ENCODE peak calls at places on chromosomes 5 and 9, in five cellular contexts. One of them, this sample, is unnamed.
A peak's percentile ranks its signal among the peaks of the same experiment; 100 is the strongest.

GRCh38 chr9:83646500-83647239 is 23.7 kb downstream of the IDNK start:
- DNase-seq in heart left ventricle: no peak
- DNase-seq in GM12878: no peak
- DNase-seq in IMR-90: no peak
- DNase-seq in vagina: no peak
- DNase-seq in this sample: no peak

GRCh38 chr5:77777281-77777892 is 1.2 kb upstream of the TBCA start:
- DNase-seq in GM12878: no peak
- DNase-seq in IMR-90: peak; percentile 49
- DNase-seq in heart left ventricle: no peak
- DNase-seq in vagina: no peak
- DNase-seq in this sample: no peak

GRCh38 chr9:16625106-16625505 is 245.4 kb downstream of the BNC2 start:
- DNase-seq in IMR-90: no peak
- DNase-seq in vagina: no peak
- DNase-seq in GM12878: no peak
- DNase-seq in heart left ventricle: no peak
- DNase-seq in this sample: no peak

GRCh38 chr5:11790201-11790600 is 114.0 kb downstream of the CTNND2 start:
- DNase-seq in IMR-90: no peak
- DNase-seq in vagina: no peak
- DNase-seq in heart left ventricle: no peak
- DNase-seq in GM12878: no peak
- DNase-seq in this sample: no peak

GRCh38 chr5:103216137-103216536 is 42.4 kb upstream of the MACIR start:
- DNase-seq in GM12878: no peak
- DNase-seq in IMR-90: peak; percentile 4
- DNase-seq in heart left ventricle: no peak
- DNase-seq in vagina: no peak
- DNase-seq in this sample: no peak

GRCh38 chr9:81716409-81716808 is 27.1 kb upstream of the TLE1 start:
- DNase-seq in heart left ventricle: no peak
- DNase-seq in IMR-90: peak; percentile 64
- DNase-seq in GM12878: no peak
- DNase-seq in vagina: no peak
- DNase-seq in this sample: no peak

GRCh38 chr9:72589684-72590555 is 68.5 kb downstream of the TMC1 start:
- DNase-seq in heart left ventricle: no peak
- DNase-seq in vagina: peak; percentile 13
- DNase-seq in IMR-90: peak; percentile 16
- DNase-seq in GM12878: no peak
- DNase-seq in this sample: no peak

GRCh38 chr5:154756871-154757646 is 1.9 kb downstream of the LARP1 start:
- DNase-seq in IMR-90: peak; percentile 30
- DNase-seq in heart left ventricle: peak; percentile 66
- DNase-seq in GM12878: no peak
- DNase-seq in vagina: no peak
- DNase-seq in this sample: no peak

GRCh38 chr9:79123419-79123818 is 448.3 kb upstream of the TLE4 start:
- DNase-seq in IMR-90: peak; percentile 48
- DNase-seq in heart left ventricle: no peak
- DNase-seq in GM12878: no peak
- DNase-seq in vagina: no peak
- DNase-seq in this sample: no peak

GRCh38 chr5:132417010-132417439 is 47.5 kb downstream of the SLC22A5 start:
- DNase-seq in heart left ventricle: peak; percentile 49
- DNase-seq in GM12878: no peak
- DNase-seq in IMR-90: no peak
- DNase-seq in vagina: peak; percentile 81
- DNase-seq in this sample: no peak

GRCh38 chr9:4774209-4774608 is 18.5 kb upstream of the RCL1 start:
- DNase-seq in GM12878: no peak
- DNase-seq in heart left ventricle: peak; percentile 39
- DNase-seq in vagina: peak; percentile 91
- DNase-seq in IMR-90: no peak
- DNase-seq in this sample: no peak

GRCh38 chr5:179800696-179801201 is 5.9 kb downstream of the MGAT4B start:
- DNase-seq in IMR-90: no peak
- DNase-seq in vagina: no peak
- DNase-seq in heart left ventricle: no peak
- DNase-seq in GM12878: no peak
- DNase-seq in this sample: no peak

GRCh38 chr5:38789134-38789533 is 56.7 kb upstream of the OSMR start:
- DNase-seq in vagina: no peak
- DNase-seq in IMR-90: peak; percentile 26
- DNase-seq in GM12878: no peak
- DNase-seq in heart left ventricle: no peak
- DNase-seq in this sample: no peak

GRCh38 chr9:29211681-29212589 is 1638.7 kb upstream of the C9orf72 start:
- DNase-seq in vagina: no peak
- DNase-seq in GM12878: no peak
- DNase-seq in heart left ventricle: no peak
- DNase-seq in IMR-90: no peak
- DNase-seq in this sample: no peak

GRCh38 chr5:65750938-65751337 is 28.9 kb downstream of the NLN start:
- DNase-seq in IMR-90: no peak
- DNase-seq in GM12878: no peak
- DNase-seq in heart left ventricle: no peak
- DNase-seq in vagina: no peak
- DNase-seq in this sample: no peak

GRCh38 chr5:139849942-139850341 is 54.3 kb downstream of the PSD2 start:
- DNase-seq in vagina: no peak
- DNase-seq in heart left ventricle: no peak
- DNase-seq in IMR-90: no peak
- DNase-seq in GM12878: no peak
- DNase-seq in this sample: no peak

DNA sequence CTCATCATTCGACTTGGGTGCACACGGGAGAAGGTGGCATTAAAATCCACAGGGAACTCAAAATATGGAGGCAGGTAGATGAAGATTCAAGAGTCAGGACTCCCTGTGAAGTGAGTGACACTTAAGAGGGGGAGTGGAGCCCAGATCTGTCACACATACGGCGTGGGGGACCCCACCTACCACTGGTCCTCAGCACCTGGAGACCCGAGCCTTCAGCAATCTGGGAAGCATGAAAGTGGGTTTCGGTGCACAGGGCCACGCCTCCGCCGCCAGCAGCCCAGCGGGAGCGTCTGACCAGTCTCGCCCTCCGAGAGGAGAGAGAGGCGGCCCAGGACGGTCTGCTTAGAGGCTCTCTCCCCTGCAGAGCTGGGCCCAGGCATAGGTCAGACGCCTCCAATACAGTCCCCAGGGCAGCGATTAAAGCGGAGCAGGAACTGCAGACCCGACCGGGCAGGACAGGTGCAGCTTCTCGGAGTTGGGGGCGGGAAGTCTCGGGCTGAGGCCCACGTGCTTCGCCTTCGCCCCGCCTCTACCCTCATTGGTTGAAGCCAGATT is 639 bp upstream of the SLC2A8 start:
- DNase-seq in vagina: no peak
- DNase-seq in heart left ventricle: no peak
- DNase-seq in GM12878: no peak
- DNase-seq in IMR-90: no peak
- DNase-seq in this sample: no peak
- TF ChIP-seq POLR2A in vagina: no peak
- TF ChIP-seq POLR2A in heart left ventricle: no peak
- TF ChIP-seq POLR2A in GM12878: peak; percentile 43
- TF ChIP-seq POLR2A in IMR-90: no peak
- TF ChIP-seq POLR2A in this sample: no peak

GRCh38 chr5:104266161-104266560 is 703.6 kb upstream of the NUDT12 start:
- DNase-seq in vagina: no peak
- DNase-seq in heart left ventricle: no peak
- DNase-seq in GM12878: no peak
- DNase-seq in IMR-90: no peak
- DNase-seq in this sample: no peak
- H3K4me3 ChIP-seq in vagina: no peak overlapping the region
- H3K4me3 ChIP-seq in heart left ventricle: no peak overlapping the region
- H3K4me3 ChIP-seq in GM12878: no peak overlapping the region
- H3K4me3 ChIP-seq in IMR-90: no peak overlapping the region
- H3K4me3 ChIP-seq in this sample: no peak overlapping the region

DNA sequence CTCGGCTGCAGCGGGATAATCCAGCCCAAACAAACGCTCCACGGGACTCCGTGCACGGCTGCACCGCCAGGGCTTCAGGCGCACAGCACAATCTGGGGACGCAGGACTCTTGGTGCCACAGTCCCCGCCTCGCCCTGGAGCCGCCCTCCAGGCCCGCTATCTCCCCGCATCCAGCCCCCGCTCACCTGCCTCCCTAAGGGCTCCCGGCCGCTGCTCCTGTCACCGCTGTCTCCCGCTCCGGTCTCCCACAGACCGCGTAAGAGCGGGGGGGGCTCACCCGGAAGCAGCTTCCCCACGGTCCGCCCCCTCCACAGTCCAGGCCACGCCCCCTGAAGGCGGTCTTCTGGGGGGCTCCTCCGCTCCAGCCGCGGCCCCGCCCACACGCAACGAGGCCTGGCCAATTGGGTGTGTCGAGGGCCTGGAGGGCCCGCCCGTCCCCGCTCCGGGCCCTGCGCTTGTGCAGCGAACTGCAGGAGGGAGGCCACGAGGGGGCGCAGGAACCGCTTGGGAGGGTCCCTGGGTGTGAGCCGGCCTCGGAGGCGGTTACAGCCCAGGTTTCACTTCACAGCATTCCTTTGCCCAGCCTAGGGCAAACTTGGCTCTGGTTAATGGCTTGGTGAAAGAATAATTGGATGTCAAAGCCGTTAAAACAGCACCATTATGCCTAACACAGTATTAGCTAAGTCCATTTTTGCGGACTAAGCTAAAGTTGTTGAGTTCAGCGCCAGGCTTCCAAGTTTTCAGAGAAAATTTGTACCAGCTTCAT is at the start of gene ALAD:
- DNase-seq in vagina: peak; percentile 98
- DNase-seq in heart left ventricle: peak; percentile 100
- DNase-seq in IMR-90: peak; percentile 97
- DNase-seq in GM12878: peak; percentile 87
- DNase-seq in this sample: peak; percentile 90
- TF ChIP-seq POLR2A in vagina: no peak
- TF ChIP-seq POLR2A in heart left ventricle: peak; percentile 83
- TF ChIP-seq POLR2A in IMR-90: no peak
- TF ChIP-seq POLR2A in GM12878: peak; percentile 80
- TF ChIP-seq POLR2A in this sample: no peak

GRCh38 chr9:89442501-89442978 is 55.4 kb downstream of the SEMA4D start:
- DNase-seq in heart left ventricle: no peak
- DNase-seq in vagina: no peak
- DNase-seq in IMR-90: no peak
- DNase-seq in GM12878: no peak
- DNase-seq in this sample: no peak
- H3K4me3 ChIP-seq in heart left ventricle: no peak overlapping the region
- H3K4me3 ChIP-seq in vagina: no peak overlapping the region
- H3K4me3 ChIP-seq in IMR-90: no peak overlapping the region
- H3K4me3 ChIP-seq in GM12878: peak overlapping the region; percentile 3
- H3K4me3 ChIP-seq in this sample: peak overlapping the region; percentile 39

DNA sequence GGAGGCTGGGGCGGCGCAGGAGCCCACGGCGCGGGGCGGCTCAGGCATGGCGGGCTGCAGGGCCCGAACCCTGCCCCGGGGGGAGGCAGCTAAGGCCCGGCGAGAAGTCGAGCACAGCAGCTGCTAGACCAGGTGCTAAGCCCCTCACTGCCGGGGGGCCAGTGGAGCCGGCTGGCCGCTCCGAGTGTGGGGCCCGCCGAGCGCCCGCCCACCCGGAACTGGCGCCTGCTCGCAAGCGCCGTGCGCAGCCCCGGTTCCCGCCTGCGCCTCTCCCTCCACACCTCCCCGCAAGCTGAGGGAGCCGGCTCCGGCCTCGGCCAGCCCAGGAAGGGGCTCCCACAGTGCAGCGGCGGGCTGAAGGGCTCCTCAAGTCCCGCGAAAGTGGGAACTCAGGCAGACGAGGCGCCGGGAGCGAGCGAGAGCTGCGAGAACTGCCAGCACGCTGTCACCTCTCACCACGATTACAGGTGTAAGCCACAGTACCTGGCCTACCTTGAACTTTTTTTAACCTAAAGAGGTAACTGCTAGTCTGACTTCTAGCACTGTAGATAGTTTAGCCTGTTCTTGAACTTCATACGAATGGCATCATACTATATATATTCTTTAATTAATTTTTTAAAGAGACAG is 35.6 kb downstream of the PTGS1 start:
- DNase-seq in GM12878: no peak
- DNase-seq in vagina: no peak
- DNase-seq in heart left ventricle: no peak
- DNase-seq in IMR-90: no peak
- DNase-seq in this sample: no peak
- TF ChIP-seq POLR2A in GM12878: no peak
- TF ChIP-seq POLR2A in vagina: no peak
- TF ChIP-seq POLR2A in heart left ventricle: no peak
- TF ChIP-seq POLR2A in IMR-90: no peak
- TF ChIP-seq POLR2A in this sample: no peak

GRCh38 chr9:76949865-76950264 is 44.0 kb upstream of the PRUNE2 start:
- DNase-seq in IMR-90: no peak
- DNase-seq in heart left ventricle: no peak
- DNase-seq in GM12878: no peak
- DNase-seq in vagina: no peak
- DNase-seq in this sample: no peak
- H3K4me3 ChIP-seq in IMR-90: no peak overlapping the region
- H3K4me3 ChIP-seq in heart left ventricle: no peak overlapping the region
- H3K4me3 ChIP-seq in GM12878: no peak overlapping the region
- H3K4me3 ChIP-seq in vagina: no peak overlapping the region
- H3K4me3 ChIP-seq in this sample: no peak overlapping the region

DNA sequence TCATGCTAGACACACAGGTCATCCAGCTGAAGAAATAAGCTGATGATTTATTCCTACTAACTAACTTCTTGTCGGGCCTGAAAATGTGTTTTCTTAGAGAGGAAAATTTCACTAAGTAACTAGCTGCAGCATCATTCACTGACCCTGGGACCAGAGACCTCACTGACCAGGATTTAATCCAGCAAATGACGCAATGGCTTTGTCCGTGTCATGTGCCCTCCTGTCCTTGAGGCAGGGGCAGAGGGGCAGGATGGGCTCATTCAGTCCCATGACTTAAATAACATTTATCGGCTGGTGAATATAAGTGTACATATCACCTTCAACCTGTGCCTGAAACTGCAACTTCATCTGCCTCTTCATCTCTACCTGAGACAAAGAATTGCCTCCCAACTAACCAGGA is 154.8 kb downstream of the SEMA5A start:
- DNase-seq in GM12878: no peak
- DNase-seq in IMR-90: no peak
- DNase-seq in heart left ventricle: no peak
- DNase-seq in vagina: no peak
- DNase-seq in this sample: no peak
- TF ChIP-seq POLR2A in GM12878: no peak
- TF ChIP-seq POLR2A in IMR-90: no peak
- TF ChIP-seq POLR2A in heart left ventricle: no peak
- TF ChIP-seq POLR2A in vagina: no peak
- TF ChIP-seq POLR2A in this sample: no peak

This sample was measured in esophagus squamous epithelium.